ENCODE peak calls at places on chromosomes 13 and 19, in nine cellular contexts. One of them, this sample, is unnamed.

GRCh38 chr19:3621689-3622088 is 4.9 kb downstream of the CACTIN start:
- DNase-seq in heart right ventricle: no peak
- DNase-seq in bronchial epithelial cell: no peak
- DNase-seq in NCI-H1092: no peak
- DNase-seq in GM10248: no peak
- DNase-seq in activated CD4-positive, alpha-beta memory T cell treated with anti-CD3 and anti-CD28 coated beads for 36 hours: no peak
- DNase-seq in NCI-H1436: no peak
- DNase-seq in adipocyte: no peak
- DNase-seq in ACHN: no peak
- DNase-seq in this sample: no peak

GRCh38 chr13:90498096-90498495 is 849.4 kb upstream of the MIR17HG start:
- DNase-seq in heart right ventricle: no peak
- DNase-seq in bronchial epithelial cell: peak
- DNase-seq in NCI-H1092: no peak
- DNase-seq in GM10248: no peak
- DNase-seq in activated CD4-positive, alpha-beta memory T cell treated with anti-CD3 and anti-CD28 coated beads for 36 hours: no peak
- DNase-seq in NCI-H1436: no peak
- DNase-seq in adipocyte: no peak
- DNase-seq in ACHN: no peak
- DNase-seq in this sample: no peak

GRCh38 chr13:51998723-51999471 is 12.4 kb downstream of the ATP7B start:
- DNase-seq in heart right ventricle: no peak
- DNase-seq in bronchial epithelial cell: no peak
- DNase-seq in NCI-H1092: no peak
- DNase-seq in GM10248: no peak
- DNase-seq in activated CD4-positive, alpha-beta memory T cell treated with anti-CD3 and anti-CD28 coated beads for 36 hours: no peak
- DNase-seq in NCI-H1436: no peak
- DNase-seq in adipocyte: no peak
- DNase-seq in ACHN: no peak
- DNase-seq in this sample: no peak

GRCh38 chr13:50457430-50458393 is 385.8 kb downstream of the DLEU7 start:
- DNase-seq in heart right ventricle: no peak
- DNase-seq in bronchial epithelial cell: no peak
- DNase-seq in NCI-H1092: no peak
- DNase-seq in GM10248: no peak
- DNase-seq in activated CD4-positive, alpha-beta memory T cell treated with anti-CD3 and anti-CD28 coated beads for 36 hours: no peak
- DNase-seq in NCI-H1436: no peak
- DNase-seq in adipocyte: no peak
- DNase-seq in ACHN: peak
- DNase-seq in this sample: no peak

GRCh38 chr13:26861951-26862350 is 101.4 kb upstream of the GPR12 start:
- DNase-seq in heart right ventricle: no peak
- DNase-seq in bronchial epithelial cell: no peak
- DNase-seq in NCI-H1092: peak
- DNase-seq in GM10248: no peak
- DNase-seq in activated CD4-positive, alpha-beta memory T cell treated with anti-CD3 and anti-CD28 coated beads for 36 hours: no peak
- DNase-seq in NCI-H1436: no peak
- DNase-seq in adipocyte: no peak
- DNase-seq in ACHN: no peak
- DNase-seq in this sample: no peak

GRCh38 chr13:34750078-34750703 is 191.9 kb upstream of the NBEA start:
- DNase-seq in heart right ventricle: peak
- DNase-seq in bronchial epithelial cell: no peak
- DNase-seq in NCI-H1092: peak
- DNase-seq in GM10248: peak
- DNase-seq in activated CD4-positive, alpha-beta memory T cell treated with anti-CD3 and anti-CD28 coated beads for 36 hours: no peak
- DNase-seq in NCI-H1436: peak
- DNase-seq in adipocyte: peak
- DNase-seq in ACHN: no peak
- DNase-seq in this sample: peak

GRCh38 chr19:49020931-49021895 is 2.9 kb downstream of the CGB3 start:
- DNase-seq in heart right ventricle: no peak
- DNase-seq in bronchial epithelial cell: no peak
- DNase-seq in NCI-H1092: no peak
- DNase-seq in GM10248: no peak
- DNase-seq in activated CD4-positive, alpha-beta memory T cell treated with anti-CD3 and anti-CD28 coated beads for 36 hours: peak
- DNase-seq in NCI-H1436: no peak
- DNase-seq in adipocyte: no peak
- DNase-seq in ACHN: peak
- DNase-seq in this sample: peak

GRCh38 chr19:47152632-47153031 is 22.0 kb downstream of the SAE1 start:
- DNase-seq in heart right ventricle: no peak
- DNase-seq in bronchial epithelial cell: peak
- DNase-seq in NCI-H1092: no peak
- DNase-seq in GM10248: no peak
- DNase-seq in activated CD4-positive, alpha-beta memory T cell treated with anti-CD3 and anti-CD28 coated beads for 36 hours: no peak
- DNase-seq in NCI-H1436: no peak
- DNase-seq in adipocyte: no peak
- DNase-seq in ACHN: no peak
- DNase-seq in this sample: peak

GRCh38 chr19:15315101-15315500 is 17.2 kb downstream of the BRD4 start:
- DNase-seq in heart right ventricle: no peak
- DNase-seq in bronchial epithelial cell: peak
- DNase-seq in NCI-H1092: no peak
- DNase-seq in GM10248: no peak
- DNase-seq in activated CD4-positive, alpha-beta memory T cell treated with anti-CD3 and anti-CD28 coated beads for 36 hours: no peak
- DNase-seq in NCI-H1436: peak
- DNase-seq in adipocyte: no peak
- DNase-seq in ACHN: no peak
- DNase-seq in this sample: peak

GRCh38 chr13:113655358-113656014 is 2.5 kb downstream of the ATP4B start:
- DNase-seq in heart right ventricle: no peak
- DNase-seq in bronchial epithelial cell: no peak
- DNase-seq in NCI-H1092: no peak
- DNase-seq in GM10248: no peak
- DNase-seq in activated CD4-positive, alpha-beta memory T cell treated with anti-CD3 and anti-CD28 coated beads for 36 hours: peak
- DNase-seq in NCI-H1436: no peak
- DNase-seq in adipocyte: no peak
- DNase-seq in ACHN: no peak
- DNase-seq in this sample: peak

GRCh38 chr19:3313199-3313575 is 53.2 kb upstream of the NFIC start:
- DNase-seq in heart right ventricle: no peak
- DNase-seq in bronchial epithelial cell: no peak
- DNase-seq in NCI-H1092: no peak
- DNase-seq in GM10248: no peak
- DNase-seq in activated CD4-positive, alpha-beta memory T cell treated with anti-CD3 and anti-CD28 coated beads for 36 hours: no peak
- DNase-seq in NCI-H1436: no peak
- DNase-seq in adipocyte: no peak
- DNase-seq in ACHN: no peak
- DNase-seq in this sample: no peak

GRCh38 chr19:3725640-3726310 is 17.6 kb downstream of the TJP3 start:
- DNase-seq in heart right ventricle: no peak
- DNase-seq in bronchial epithelial cell: no peak
- DNase-seq in NCI-H1092: no peak
- DNase-seq in GM10248: no peak
- DNase-seq in activated CD4-positive, alpha-beta memory T cell treated with anti-CD3 and anti-CD28 coated beads for 36 hours: no peak
- DNase-seq in NCI-H1436: no peak
- DNase-seq in adipocyte: no peak
- DNase-seq in ACHN: peak
- DNase-seq in this sample: peak

GRCh38 chr19:40705362-40705651 is 11.4 kb downstream of the COQ8B start:
- DNase-seq in heart right ventricle: peak
- DNase-seq in bronchial epithelial cell: no peak
- DNase-seq in NCI-H1092: no peak
- DNase-seq in GM10248: no peak
- DNase-seq in activated CD4-positive, alpha-beta memory T cell treated with anti-CD3 and anti-CD28 coated beads for 36 hours: no peak
- DNase-seq in NCI-H1436: no peak
- DNase-seq in adipocyte: no peak
- DNase-seq in ACHN: no peak
- DNase-seq in this sample: no peak

GRCh38 chr19:33447336-33448158 is 74.0 kb downstream of the CEBPG start:
- DNase-seq in heart right ventricle: no peak
- DNase-seq in bronchial epithelial cell: no peak
- DNase-seq in NCI-H1092: no peak
- DNase-seq in GM10248: no peak
- DNase-seq in activated CD4-positive, alpha-beta memory T cell treated with anti-CD3 and anti-CD28 coated beads for 36 hours: no peak
- DNase-seq in NCI-H1436: no peak
- DNase-seq in adipocyte: no peak
- DNase-seq in ACHN: no peak
- DNase-seq in this sample: no peak

GRCh38 chr13:21079761-21080730 is 18.7 kb upstream of the LATS2 start:
- DNase-seq in heart right ventricle: peak
- DNase-seq in bronchial epithelial cell: peak
- DNase-seq in NCI-H1092: no peak
- DNase-seq in GM10248: no peak
- DNase-seq in activated CD4-positive, alpha-beta memory T cell treated with anti-CD3 and anti-CD28 coated beads for 36 hours: no peak
- DNase-seq in NCI-H1436: no peak
- DNase-seq in adipocyte: peak
- DNase-seq in ACHN: peak
- DNase-seq in this sample: peak

GRCh38 chr19:38691938-38692457 is 44.5 kb downstream of the ACTN4 start:
- DNase-seq in heart right ventricle: no peak
- DNase-seq in bronchial epithelial cell: no peak
- DNase-seq in NCI-H1092: no peak
- DNase-seq in GM10248: no peak
- DNase-seq in activated CD4-positive, alpha-beta memory T cell treated with anti-CD3 and anti-CD28 coated beads for 36 hours: no peak
- DNase-seq in NCI-H1436: no peak
- DNase-seq in adipocyte: peak
- DNase-seq in ACHN: no peak
- DNase-seq in this sample: peak

GRCh38 chr13:105543742-105544141 is 991.7 kb downstream of the EFNB2 start:
- DNase-seq in heart right ventricle: no peak
- DNase-seq in bronchial epithelial cell: peak
- DNase-seq in NCI-H1092: no peak
- DNase-seq in GM10248: no peak
- DNase-seq in activated CD4-positive, alpha-beta memory T cell treated with anti-CD3 and anti-CD28 coated beads for 36 hours: no peak
- DNase-seq in NCI-H1436: no peak
- DNase-seq in adipocyte: peak
- DNase-seq in ACHN: no peak
- DNase-seq in this sample: no peak

GRCh38 chr19:5719274-5719960 is 529 bp downstream of the LONP1 start:
- DNase-seq in heart right ventricle: no peak
- DNase-seq in bronchial epithelial cell: peak
- DNase-seq in NCI-H1092: no peak
- DNase-seq in GM10248: no peak
- DNase-seq in activated CD4-positive, alpha-beta memory T cell treated with anti-CD3 and anti-CD28 coated beads for 36 hours: peak
- DNase-seq in NCI-H1436: peak
- DNase-seq in adipocyte: peak
- DNase-seq in ACHN: peak
- DNase-seq in this sample: peak

GRCh38 chr19:6890938-6891337 is 3.6 kb downstream of the ADGRE1 start:
- DNase-seq in heart right ventricle: no peak
- DNase-seq in bronchial epithelial cell: no peak
- DNase-seq in NCI-H1092: no peak
- DNase-seq in GM10248: no peak
- DNase-seq in activated CD4-positive, alpha-beta memory T cell treated with anti-CD3 and anti-CD28 coated beads for 36 hours: peak
- DNase-seq in NCI-H1436: no peak
- DNase-seq in adipocyte: no peak
- DNase-seq in ACHN: no peak
- DNase-seq in this sample: no peak

GRCh38 chr19:4707322-4707721 is 16.3 kb downstream of the DPP9 start:
- DNase-seq in heart right ventricle: no peak
- DNase-seq in bronchial epithelial cell: no peak
- DNase-seq in NCI-H1092: no peak
- DNase-seq in GM10248: no peak
- DNase-seq in activated CD4-positive, alpha-beta memory T cell treated with anti-CD3 and anti-CD28 coated beads for 36 hours: no peak
- DNase-seq in NCI-H1436: no peak
- DNase-seq in adipocyte: no peak
- DNase-seq in ACHN: no peak
- DNase-seq in this sample: no peak

GRCh38 chr13:40878823-40879222 is 89.4 kb downstream of the SLC25A15 start:
- DNase-seq in heart right ventricle: no peak
- DNase-seq in bronchial epithelial cell: no peak
- DNase-seq in NCI-H1092: no peak
- DNase-seq in GM10248: no peak
- DNase-seq in activated CD4-positive, alpha-beta memory T cell treated with anti-CD3 and anti-CD28 coated beads for 36 hours: no peak
- DNase-seq in NCI-H1436: no peak
- DNase-seq in adipocyte: no peak
- DNase-seq in ACHN: no peak
- DNase-seq in this sample: no peak

GRCh38 chr13:26882731-26883130 is 122.1 kb upstream of the GPR12 start:
- DNase-seq in heart right ventricle: no peak
- DNase-seq in bronchial epithelial cell: no peak
- DNase-seq in NCI-H1092: no peak
- DNase-seq in GM10248: no peak
- DNase-seq in activated CD4-positive, alpha-beta memory T cell treated with anti-CD3 and anti-CD28 coated beads for 36 hours: no peak
- DNase-seq in NCI-H1436: no peak
- DNase-seq in adipocyte: no peak
- DNase-seq in ACHN: no peak
- DNase-seq in this sample: no peak

GRCh38 chr19:35643255-35644205 is 2.0 kb downstream of the ETV2 start:
- DNase-seq in heart right ventricle: peak
- DNase-seq in bronchial epithelial cell: peak
- DNase-seq in NCI-H1092: peak
- DNase-seq in GM10248: peak
- DNase-seq in activated CD4-positive, alpha-beta memory T cell treated with anti-CD3 and anti-CD28 coated beads for 36 hours: peak
- DNase-seq in NCI-H1436: peak
- DNase-seq in adipocyte: peak
- DNase-seq in ACHN: peak
- DNase-seq in this sample: peak

GRCh38 chr19:41000310-41000737 is 9.2 kb downstream of the CYP2B6 start:
- DNase-seq in heart right ventricle: no peak
- DNase-seq in bronchial epithelial cell: peak
- DNase-seq in NCI-H1092: no peak
- DNase-seq in GM10248: no peak
- DNase-seq in activated CD4-positive, alpha-beta memory T cell treated with anti-CD3 and anti-CD28 coated beads for 36 hours: peak
- DNase-seq in NCI-H1436: no peak
- DNase-seq in adipocyte: no peak
- DNase-seq in ACHN: peak
- DNase-seq in this sample: peak

GRCh38 chr19:32751066-32751465 is 31.5 kb downstream of the TDRD12 start:
- DNase-seq in heart right ventricle: no peak
- DNase-seq in bronchial epithelial cell: no peak
- DNase-seq in NCI-H1092: no peak
- DNase-seq in GM10248: no peak
- DNase-seq in activated CD4-positive, alpha-beta memory T cell treated with anti-CD3 and anti-CD28 coated beads for 36 hours: no peak
- DNase-seq in NCI-H1436: no peak
- DNase-seq in adipocyte: no peak
- DNase-seq in ACHN: no peak
- DNase-seq in this sample: no peak

GRCh38 chr19:625257-625656 is 8.1 kb downstream of the POLRMT start:
- DNase-seq in heart right ventricle: no peak
- DNase-seq in bronchial epithelial cell: no peak
- DNase-seq in NCI-H1092: no peak
- DNase-seq in GM10248: no peak
- DNase-seq in activated CD4-positive, alpha-beta memory T cell treated with anti-CD3 and anti-CD28 coated beads for 36 hours: no peak
- DNase-seq in NCI-H1436: no peak
- DNase-seq in adipocyte: no peak
- DNase-seq in ACHN: no peak
- DNase-seq in this sample: no peak

GRCh38 chr13:98083507-98083906 is 59.4 kb upstream of the FARP1 start:
- DNase-seq in heart right ventricle: no peak
- DNase-seq in bronchial epithelial cell: peak
- DNase-seq in NCI-H1092: no peak
- DNase-seq in GM10248: no peak
- DNase-seq in activated CD4-positive, alpha-beta memory T cell treated with anti-CD3 and anti-CD28 coated beads for 36 hours: no peak
- DNase-seq in NCI-H1436: no peak
- DNase-seq in adipocyte: peak
- DNase-seq in ACHN: peak
- DNase-seq in this sample: peak

GRCh38 chr13:76992548-76993001 is 694 bp downstream of the CLN5 start:
- DNase-seq in heart right ventricle: peak
- DNase-seq in bronchial epithelial cell: peak
- DNase-seq in NCI-H1092: no peak
- DNase-seq in GM10248: no peak
- DNase-seq in activated CD4-positive, alpha-beta memory T cell treated with anti-CD3 and anti-CD28 coated beads for 36 hours: peak
- DNase-seq in NCI-H1436: no peak
- DNase-seq in adipocyte: peak
- DNase-seq in ACHN: peak
- DNase-seq in this sample: peak

GRCh38 chr13:18952225-18953016 is 229.2 kb downstream of the TUBA3C start:
- DNase-seq in heart right ventricle: no peak
- DNase-seq in bronchial epithelial cell: no peak
- DNase-seq in NCI-H1092: no peak
- DNase-seq in GM10248: peak
- DNase-seq in activated CD4-positive, alpha-beta memory T cell treated with anti-CD3 and anti-CD28 coated beads for 36 hours: no peak
- DNase-seq in NCI-H1436: no peak
- DNase-seq in adipocyte: no peak
- DNase-seq in ACHN: no peak
- DNase-seq in this sample: no peak

GRCh38 chr19:29266603-29267002 is 53.7 kb upstream of the UQCRFS1 start:
- DNase-seq in heart right ventricle: no peak
- DNase-seq in bronchial epithelial cell: no peak
- DNase-seq in NCI-H1092: no peak
- DNase-seq in GM10248: no peak
- DNase-seq in activated CD4-positive, alpha-beta memory T cell treated with anti-CD3 and anti-CD28 coated beads for 36 hours: no peak
- DNase-seq in NCI-H1436: no peak
- DNase-seq in adipocyte: no peak
- DNase-seq in ACHN: no peak
- DNase-seq in this sample: no peak

GRCh38 chr19:36488816-36489138 is 584 bp downstream of the ZNF566 start:
- DNase-seq in heart right ventricle: peak
- DNase-seq in bronchial epithelial cell: no peak
- DNase-seq in NCI-H1092: peak
- DNase-seq in GM10248: peak
- DNase-seq in activated CD4-positive, alpha-beta memory T cell treated with anti-CD3 and anti-CD28 coated beads for 36 hours: peak
- DNase-seq in NCI-H1436: no peak
- DNase-seq in adipocyte: peak
- DNase-seq in ACHN: no peak
- DNase-seq in this sample: no peak